ENCODE peak calls at places on chromosomes 13 and 19, in five cellular contexts. P, D, I, M and L are unnamed samples.
A peak's percentile ranks its signal among the peaks of the same experiment; 100 is the strongest.

GRCh38 chr19:3378352-3379146 is 12.2 kb downstream of the NFIC start:
- DNase-seq in P (no peak), D (no peak), I (no peak), M (no peak), L (no peak)

GRCh38 chr19:7894612-7895309 is 6.5 kb downstream of the LRRC8E start:
- DNase-seq in P (peak; percentile 64), D (no peak), I (no peak), M (no peak), L (no peak)

GRCh38 chr13:82698383-82698782 is 1183.9 kb downstream of the SLITRK1 start:
- DNase-seq in P (no peak), D (no peak), I (no peak), M (no peak), L (no peak)

GRCh38 chr19:21202865-21203494 is 61.1 kb downstream of the ZNF431 start:
- DNase-seq in P (no peak), D (peak; percentile 43), I (peak; percentile 21), M (peak; percentile 52), L (no peak)

GRCh38 chr13:36207672-36208071 is 6.7 kb downstream of the SOHLH2 start:
- DNase-seq in P (no peak), D (no peak), I (no peak), M (no peak), L (no peak)

GRCh38 chr13:92074658-92075057 is 676.2 kb downstream of the GPC5 start:
- DNase-seq in P (no peak), D (peak; percentile 18), I (no peak), M (no peak), L (no peak)

GRCh38 chr13:78659450-78660110 is 625 bp upstream of the OBI1 start:
- DNase-seq in P (no peak), D (no peak), I (no peak), M (peak; percentile 22), L (no peak)

GRCh38 chr19:3601021-3601420 is 5.7 kb downstream of the TBXA2R start:
- DNase-seq in P (no peak), D (no peak), I (no peak), M (no peak), L (no peak)

GRCh38 chr19:43748205-43748594 is 6.6 kb downstream of the SMG9 start:
- DNase-seq in P (no peak), D (no peak), I (no peak), M (no peak), L (no peak)

GRCh38 chr13:64633948-64634347 is 2596.2 kb downstream of the PCDH9 start:
- DNase-seq in P (no peak), D (no peak), I (no peak), M (no peak), L (no peak)

GRCh38 chr19:21568816-21569496 is 63.6 kb downstream of the ZNF429 start:
- DNase-seq in P (no peak), D (peak; percentile 95), I (peak; percentile 74), M (peak; percentile 91), L (peak; percentile 72)

GRCh38 chr13:90519157-90519556 is 828.3 kb upstream of the MIR17HG start:
- DNase-seq in P (no peak), D (no peak), I (no peak), M (no peak), L (no peak)

GRCh38 chr19:1945899-1946298 is 4.9 kb downstream of the CSNK1G2 start:
- DNase-seq in P (peak; percentile 58), D (peak; percentile 39), I (peak; percentile 33), M (no peak), L (no peak)

GRCh38 chr13:29906432-29907011 is 56.1 kb upstream of the UBL3 start:
- DNase-seq in P (no peak), D (no peak), I (no peak), M (no peak), L (no peak)

GRCh38 chr19:39623946-39624345 is 21.6 kb downstream of the LGALS13 start:
- DNase-seq in P (no peak), D (no peak), I (no peak), M (no peak), L (no peak)

GRCh38 chr13:30846311-30846710 is 59.8 kb upstream of the MEDAG start:
- DNase-seq in P (no peak), D (no peak), I (peak; percentile 88), M (no peak), L (no peak)

GRCh38 chr13:66805657-66806056 is 424.5 kb downstream of the PCDH9 start:
- DNase-seq in P (no peak), D (no peak), I (no peak), M (no peak), L (no peak)

GRCh38 chr19:4556574-4557185 is 2.8 kb downstream of the SEMA6B start:
- DNase-seq in P (peak; percentile 76), D (no peak), I (no peak), M (no peak), L (no peak)

GRCh38 chr13:61954092-61954491 is 538.4 kb upstream of the PCDH20 start:
- DNase-seq in P (no peak), D (no peak), I (no peak), M (no peak), L (no peak)

GRCh38 chr19:52274191-52274590 is 4.8 kb downstream of the ZNF766 start:
- DNase-seq in P (no peak), D (no peak), I (no peak), M (no peak), L (no peak)

GRCh38 chr13:78593652-78594494 is 9.5 kb downstream of the POU4F1 start:
- DNase-seq in P (no peak), D (no peak), I (no peak), M (peak; percentile 14), L (no peak)

GRCh38 chr13:39765801-39766463 is 110.5 kb downstream of the COG6 start:
- DNase-seq in P (peak; percentile 58), D (no peak), I (peak; percentile 56), M (no peak), L (no peak)

GRCh38 chr19:16359074-16359473 is 34.4 kb downstream of the KLF2 start:
- DNase-seq in P (peak; percentile 42), D (no peak), I (no peak), M (peak; percentile 74), L (no peak)

GRCh38 chr13:91946498-91947070 is 548.2 kb downstream of the GPC5 start:
- DNase-seq in P (no peak), D (no peak), I (no peak), M (no peak), L (no peak)

GRCh38 chr13:94598281-94598680 is 2.3 kb upstream of the TGDS start:
- DNase-seq in P (no peak), D (no peak), I (peak; percentile 2), M (no peak), L (no peak)

GRCh38 chr13:41652735-41653361 is 195.5 kb downstream of the RGCC start:
- DNase-seq in P (no peak), D (no peak), I (peak; percentile 78), M (peak; percentile 34), L (no peak)

GRCh38 chr19:6579450-6580178 is 11.3 kb downstream of the CD70 start:
- DNase-seq in P (no peak), D (no peak), I (no peak), M (no peak), L (no peak)

GRCh38 chr13:51959773-51960172 is 51.5 kb downstream of the ATP7B start:
- DNase-seq in P (peak; percentile 71), D (no peak), I (no peak), M (peak; percentile 24), L (no peak)

GRCh38 chr13:80235559-80236296 is 105.2 kb downstream of the SPRY2 start:
- DNase-seq in P (no peak), D (no peak), I (peak; percentile 9), M (no peak), L (no peak)

GRCh38 chr19:48806518-48806817 is 4.4 kb downstream of the BCAT2 start:
- DNase-seq in P (no peak), D (no peak), I (no peak), M (peak; percentile 65), L (no peak)

GRCh38 chr13:20174656-20175405 is 14.0 kb upstream of the GJA3 start:
- DNase-seq in P (peak; percentile 88), D (peak; percentile 50), I (peak; percentile 86), M (no peak), L (peak; percentile 87)

GRCh38 chr19:8826371-8826770 is 5.7 kb downstream of the ZNF558 start:
- DNase-seq in P (no peak), D (no peak), I (no peak), M (no peak), L (no peak)

GRCh38 chr19:15445807-15446376 is 3.9 kb downstream of the WIZ start:
- DNase-seq in P (no peak), D (no peak), I (no peak), M (no peak), L (no peak)

GRCh38 chr19:13153627-13154240 is 3.5 kb downstream of the IER2 start:
- DNase-seq in P (peak; percentile 73), D (peak; percentile 60), I (peak; percentile 49), M (no peak), L (no peak)

GRCh38 chr19:13155472-13156284 is 5.5 kb downstream of the IER2 start:
- DNase-seq in P (peak; percentile 93), D (peak; percentile 81), I (peak; percentile 75), M (peak; percentile 97), L (peak; percentile 42)

GRCh38 chr19:13154241-13154778 is 4.1 kb downstream of the IER2 start:
- DNase-seq in P (peak; percentile 96), D (peak; percentile 88), I (peak; percentile 97), M (peak; percentile 57), L (peak; percentile 86)

GRCh38 chr19:13152854-13153626 is 2.8 kb downstream of the IER2 start:
- DNase-seq in P (peak; percentile 96), D (peak; percentile 98), I (peak; percentile 92), M (peak; percentile 98), L (peak; percentile 97)

GRCh38 chr19:13154911-13155471 is 4.8 kb downstream of the IER2 start:
- DNase-seq in P (peak; percentile 93), D (peak; percentile 96), I (peak; percentile 69), M (peak; percentile 87), L (peak; percentile 54)
- TF ChIP-seq CTCF in P (no peak), D (no peak), I (peak; percentile 40), M (peak; percentile 53), L (no peak)

DNA sequence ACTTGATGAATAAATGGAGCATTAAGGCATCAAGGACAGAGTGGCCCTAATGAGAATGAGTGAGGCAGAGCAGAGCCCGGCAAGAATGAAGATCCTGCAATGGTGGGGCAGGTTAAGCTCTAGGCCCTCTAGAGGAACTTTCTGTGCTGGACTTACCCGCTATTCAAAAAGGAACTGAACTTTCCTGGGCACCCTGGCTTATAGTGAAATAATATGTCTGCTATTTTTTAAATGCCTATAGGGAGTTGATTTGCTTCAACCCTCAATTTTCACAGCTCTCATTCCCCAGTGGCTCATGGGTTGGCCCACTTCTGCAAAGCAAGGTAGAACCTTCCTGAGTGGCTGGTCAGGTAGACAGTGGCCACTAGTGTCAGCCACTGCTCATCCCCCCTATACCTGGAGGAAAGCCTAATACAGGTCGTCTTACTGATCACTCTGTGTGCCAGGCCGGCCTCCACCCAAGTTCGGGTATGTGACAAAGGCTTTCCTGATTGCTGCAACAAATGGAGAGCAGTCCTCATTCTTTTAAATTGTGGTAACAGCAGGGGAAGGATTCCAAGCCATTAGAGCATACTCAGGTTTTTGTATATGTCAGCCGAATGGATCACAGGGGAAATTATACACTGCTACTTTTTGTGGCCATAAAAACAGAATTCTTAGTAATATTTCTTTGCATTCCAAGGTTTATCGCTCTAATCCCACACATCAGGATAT is 103.0 kb downstream of the KL start:
- DNase-seq in P (no peak), D (no peak), I (peak; percentile 33), M (no peak), L (no peak)
- TF ChIP-seq CTCF in P (no peak), D (no peak), I (no peak), M (no peak), L (no peak)

GRCh38 chr13:28138012-28138755 is at the start of gene PAN3:
- DNase-seq in P (peak; percentile 97), D (peak; percentile 90), I (peak; percentile 89), M (peak; percentile 97), L (peak; percentile 75)
- TF ChIP-seq CTCF in P (no peak), D (no peak), I (no peak), M (no peak), L (no peak)

GRCh38 chr13:53338760-53339159 is 310.1 kb downstream of the OLFM4 start:
- DNase-seq in P (no peak), D (no peak), I (no peak), M (no peak), L (no peak)
- TF ChIP-seq CTCF in P (no peak), D (no peak), I (no peak), M (no peak), L (no peak)